ENCODE peak calls at places on chromosomes 5 and 9, in four cellular contexts. X is esophagus squamous epithelium, U is ovary, Y is fibroblast of pulmonary artery. G is an unnamed sample.

GRCh38 chr9:123063172-123063508 is 29.7 kb downstream of the GPR21 start:
- DNase-seq in Y (peak), U (no peak), X (no peak), G (peak)

GRCh38 chr5:14226992-14227391 is 83.8 kb downstream of the TRIO start:
- DNase-seq in Y (no peak), X (no peak), U (no peak), G (no peak)

GRCh38 chr9:28808042-28808441 is 1234.8 kb upstream of the C9orf72 start:
- DNase-seq in Y (peak), X (no peak), U (no peak), G (peak)

GRCh38 chr5:17292434-17293015 is 75.1 kb downstream of the BASP1 start:
- DNase-seq in X (no peak), Y (no peak), U (no peak), G (no peak)

GRCh38 chr9:74979844-74980243 is 27.1 kb upstream of the C9orf40 start:
- DNase-seq in U (no peak), Y (no peak), X (no peak), G (no peak)

GRCh38 chr9:131080589-131080988 is 15.7 kb upstream of the AIF1L start:
- DNase-seq in Y (no peak), X (no peak), U (no peak), G (no peak)

GRCh38 chr9:106956971-106957370 is 94.0 kb downstream of the ZNF462 start:
- DNase-seq in X (no peak), Y (peak), U (no peak), G (peak)

GRCh38 chr9:36289836-36290435 is 31.7 kb upstream of the GNE start:
- DNase-seq in U (no peak), X (no peak), Y (no peak), G (no peak)

GRCh38 chr5:173714551-173715428 is 98.3 kb upstream of the BOD1 start:
- DNase-seq in Y (peak), X (no peak), U (no peak), G (peak)

GRCh38 chr9:69922646-69923045 is 102.0 kb downstream of the CFAP95 start:
- DNase-seq in U (no peak), X (no peak), Y (no peak), G (no peak)

GRCh38 chr5:72210913-72211670 is 103.8 kb downstream of the MAP1B start:
- DNase-seq in U (peak), X (no peak), Y (peak), G (peak)

GRCh38 chr9:99720455-99721050 is 101.1 kb upstream of the NR4A3 start:
- DNase-seq in X (no peak), U (no peak), Y (peak), G (peak)

GRCh38 chr5:102959055-102959454 is 160.9 kb downstream of the GIN1 start:
- DNase-seq in Y (peak), X (no peak), U (no peak), G (peak)

GRCh38 chr5:177542816-177543472 is 11.4 kb downstream of the FAM193B start:
- DNase-seq in Y (no peak), X (no peak), U (no peak), G (no peak)

GRCh38 chr5:176886336-176887251 is 12.6 kb downstream of the HK3 start:
- DNase-seq in X (no peak), U (peak), Y (peak), G (no peak)

GRCh38 chr9:134738869-134739659 is 97.5 kb downstream of the COL5A1 start:
- DNase-seq in Y (peak), X (no peak), U (peak), G (peak)

GRCh38 chr9:444528-444927 is 229.9 kb downstream of the DOCK8 start:
- DNase-seq in U (no peak), Y (no peak), X (no peak), G (no peak)

GRCh38 chr5:132510076-132510475 is 19.5 kb upstream of the IRF1 start:
- DNase-seq in Y (peak), X (no peak), U (no peak), G (peak)

GRCh38 chr9:87685431-87685830 is 40.5 kb upstream of the CTSL start:
- DNase-seq in X (no peak), Y (no peak), U (no peak), G (peak)

GRCh38 chr5:115543365-115543700 is 1.2 kb downstream of the FEM1C start:
- DNase-seq in X (no peak), Y (no peak), U (no peak), G (peak)

GRCh38 chr5:81513982-81514381 is 120.0 kb upstream of the ACOT12 start:
- DNase-seq in Y (peak), X (no peak), U (no peak), G (peak)
- TF ChIP-seq CTCF in Y (peak), X (no peak), U (no peak), G (peak)

DNA sequence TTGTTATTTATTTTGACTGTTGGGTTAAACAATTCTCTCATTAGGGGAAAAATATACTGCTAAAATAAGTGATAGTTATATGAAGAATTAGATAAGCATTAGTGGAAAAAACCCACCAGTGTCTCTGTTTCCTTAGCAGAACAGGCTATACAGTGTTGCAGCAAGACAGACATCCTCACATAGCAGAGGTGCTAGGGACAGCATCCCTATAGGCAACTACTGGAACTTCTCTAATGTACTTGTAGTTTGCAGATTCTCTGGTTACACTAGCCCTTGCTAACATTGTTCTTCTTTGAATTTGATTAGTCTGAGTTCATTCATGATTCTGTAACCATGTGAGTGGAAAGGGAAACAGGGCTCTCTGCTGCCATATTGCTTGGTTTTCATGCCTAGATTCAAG is 661.8 kb upstream of the RGMB start:
- DNase-seq in Y (no peak), X (no peak), U (no peak), G (no peak)
- TF ChIP-seq CTCF in Y (no peak), X (no peak), U (no peak), G (no peak)

DNA sequence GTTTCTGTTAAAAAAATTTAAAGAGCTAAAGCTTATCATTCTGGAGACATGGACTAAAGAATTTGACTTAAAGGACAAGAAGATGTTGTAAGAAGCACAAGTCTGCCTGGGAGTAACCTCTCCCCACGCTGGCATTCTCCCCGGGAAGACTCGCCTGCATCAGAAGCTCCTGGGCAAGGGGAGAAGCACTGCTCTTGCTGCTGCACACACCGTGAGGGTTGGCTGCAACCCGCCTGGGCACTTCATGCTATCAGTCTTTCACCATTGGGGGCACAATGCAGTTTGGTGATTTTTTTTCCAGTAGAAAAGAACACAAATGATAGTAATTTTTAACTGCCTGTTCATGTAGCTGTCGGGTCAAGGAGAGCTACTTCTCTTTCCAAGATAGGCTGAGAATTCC is 192.5 kb upstream of the PANK3 start:
- DNase-seq in X (no peak), Y (no peak), U (no peak), G (no peak)
- TF ChIP-seq CTCF in X (no peak), Y (no peak), U (no peak), G (no peak)

DNA sequence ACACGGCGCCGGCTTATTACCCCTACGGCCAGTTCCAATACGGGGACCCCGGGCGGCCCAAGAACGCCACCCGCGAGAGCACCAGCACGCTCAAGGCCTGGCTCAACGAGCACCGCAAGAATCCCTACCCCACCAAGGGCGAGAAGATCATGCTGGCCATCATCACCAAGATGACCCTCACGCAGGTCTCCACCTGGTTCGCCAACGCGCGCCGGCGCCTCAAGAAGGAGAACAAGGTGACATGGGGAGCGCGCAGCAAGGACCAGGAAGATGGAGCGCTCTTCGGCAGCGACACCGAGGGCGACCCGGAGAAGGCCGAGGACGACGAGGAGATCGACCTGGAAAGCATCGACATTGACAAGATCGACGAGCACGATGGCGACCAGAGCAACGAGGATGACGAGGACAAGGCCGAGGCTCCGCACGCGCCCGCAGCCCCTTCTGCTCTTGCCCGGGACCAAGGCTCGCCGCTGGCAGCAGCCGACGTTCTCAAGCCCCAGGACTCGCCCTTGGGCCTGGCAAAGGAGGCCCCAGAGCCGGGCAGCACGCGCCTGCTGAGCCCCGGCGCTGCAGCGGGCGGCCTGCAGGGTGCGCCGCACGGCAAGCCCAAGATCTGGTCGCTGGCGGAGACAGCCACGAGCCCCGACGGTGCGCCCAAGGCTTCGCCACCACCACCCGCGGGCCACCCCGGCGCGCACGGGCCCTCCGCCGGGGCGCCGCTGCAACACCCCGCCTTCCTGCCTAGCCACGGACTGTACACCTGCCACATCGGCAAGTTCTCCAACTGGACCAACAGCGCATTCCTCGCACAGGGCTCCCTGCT is 3.9 kb downstream of the IRX1 start:
- DNase-seq in Y (no peak), U (no peak), X (no peak), G (no peak)
- TF ChIP-seq CTCF in Y (no peak), U (no peak), X (no peak), G (no peak)

GRCh38 chr5:619444-619843 is 7.3 kb downstream of the CEP72 start:
- DNase-seq in X (no peak), Y (no peak), U (peak), G (no peak)

GRCh38 chr5:621341-621761 is 9.2 kb downstream of the CEP72 start:
- DNase-seq in U (peak), Y (no peak), X (no peak), G (no peak)

GRCh38 chr5:620586-621180 is 8.5 kb downstream of the CEP72 start:
- DNase-seq in Y (no peak), X (no peak), U (peak), G (no peak)

GRCh38 chr5:618450-618849 is 6.3 kb downstream of the CEP72 start:
- DNase-seq in Y (no peak), U (no peak), X (no peak), G (no peak)

GRCh38 chr5:620152-620551 is 8.0 kb downstream of the CEP72 start:
- DNase-seq in Y (no peak), X (no peak), U (peak), G (no peak)
- TF ChIP-seq CTCF in Y (no peak), X (no peak), U (no peak), G (no peak)

GRCh38 chr9:21994526-21994995 is at the start of gene CDKN2B-AS1:
- DNase-seq in X (no peak), Y (peak), U (peak), G (peak)

GRCh38 chr9:21996438-21996837 is 1.8 kb downstream of the CDKN2B-AS1 start:
- DNase-seq in X (no peak), Y (no peak), U (no peak), G (peak)

GRCh38 chr9:21993893-21994525 is at the start of gene CDKN2A:
- DNase-seq in U (peak), X (no peak), Y (peak), G (peak)

GRCh38 chr9:21995652-21996275 is 1.2 kb downstream of the CDKN2B-AS1 start:
- DNase-seq in Y (peak), X (peak), U (peak), G (peak)

DNA sequence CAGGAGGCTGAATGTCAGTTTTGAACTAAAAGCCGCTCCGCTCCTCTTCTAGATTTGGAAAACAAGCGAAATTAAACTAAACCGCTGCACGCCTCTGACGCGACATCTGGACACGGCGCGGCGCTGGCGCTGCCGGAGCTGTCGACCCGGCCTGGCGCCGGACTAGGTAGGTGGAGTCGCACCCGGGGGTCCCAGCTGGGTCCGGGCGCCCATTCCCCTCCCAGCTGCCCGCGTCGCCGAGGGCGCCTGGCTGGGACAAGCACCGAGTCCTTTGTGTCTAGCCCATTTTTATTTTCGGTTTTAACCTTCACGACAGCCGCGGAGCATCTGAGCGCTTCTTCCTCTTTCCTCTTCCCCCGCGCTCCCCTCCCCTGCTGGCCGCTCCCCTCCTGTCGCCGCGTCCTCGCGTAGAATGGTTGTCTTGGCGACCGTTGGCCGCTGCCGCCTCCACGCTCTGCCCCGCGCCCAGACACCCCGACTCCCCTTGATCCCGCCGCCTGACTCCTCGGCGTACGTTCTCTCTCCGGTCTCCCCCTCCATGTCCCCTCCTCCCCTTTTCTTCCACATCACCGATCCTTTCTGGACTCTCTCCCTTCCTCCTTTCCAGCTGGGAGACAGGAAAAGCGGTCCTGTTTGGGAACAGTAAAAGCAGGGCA is 533 bp downstream of the CDKN2B-AS1 start:
- DNase-seq in U (peak), Y (peak), X (peak), G (peak)
- TF ChIP-seq CTCF in U (no peak), Y (no peak), X (no peak), G (no peak)

DNA sequence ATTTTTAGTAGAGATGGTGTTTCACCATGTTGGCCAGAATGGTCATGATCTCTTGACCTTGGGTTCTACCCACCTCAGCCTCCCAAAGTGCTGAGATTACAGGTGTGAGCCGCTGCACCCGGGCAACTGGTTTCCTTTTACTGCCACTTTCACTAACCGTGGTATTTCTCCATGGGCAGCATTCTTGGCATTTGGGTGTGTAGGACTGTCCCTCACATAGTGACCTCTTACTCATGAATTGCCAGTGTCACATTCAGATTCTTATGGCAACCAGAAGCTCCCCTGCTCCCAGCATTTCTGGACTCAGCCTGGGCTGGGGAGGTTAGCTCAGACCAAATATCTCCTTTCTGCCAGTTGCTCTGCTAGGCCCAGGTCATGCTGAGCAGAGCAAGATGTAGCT is 50.1 kb downstream of the FOXI1 start:
- DNase-seq in Y (no peak), U (no peak), X (no peak), G (no peak)
- TF ChIP-seq CTCF in Y (no peak), U (no peak), X (no peak), G (no peak)

GRCh38 chr5:138757061-138757776 is 4.0 kb downstream of the CTNNA1 start:
- DNase-seq in U (no peak), Y (no peak), X (no peak), G (no peak)
- TF ChIP-seq CTCF in U (no peak), Y (no peak), X (no peak), G (no peak)

DNA sequence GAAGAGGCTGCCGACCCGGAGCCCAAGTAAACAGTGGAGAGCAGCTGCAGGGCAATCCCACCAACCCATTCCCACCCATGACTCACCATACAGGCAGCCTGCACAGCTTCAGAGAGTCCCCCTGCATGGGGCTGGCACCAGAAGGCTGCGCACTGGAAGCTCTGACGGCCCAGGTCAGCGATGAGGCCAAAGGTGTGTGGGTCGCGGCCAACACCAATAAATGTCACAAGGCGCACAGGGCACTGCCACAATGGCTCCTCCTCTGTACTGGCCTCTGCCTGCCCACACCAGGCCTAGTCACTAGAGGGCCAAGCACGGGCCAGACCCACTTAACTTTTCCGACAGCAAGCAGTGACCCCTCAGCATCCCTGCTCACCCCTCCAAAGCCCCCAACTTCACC is 3.0 kb upstream of the SRA1 start:
- DNase-seq in Y (no peak), U (no peak), X (no peak), G (no peak)
- TF ChIP-seq CTCF in Y (no peak), U (no peak), X (no peak), G (no peak)

GRCh38 chr5:146050061-146050460 is 55.3 kb downstream of the PLAC8L1 start:
- DNase-seq in Y (no peak), U (no peak), X (no peak), G (no peak)

GRCh38 chr5:146051678-146052077 is 53.7 kb downstream of the PLAC8L1 start:
- DNase-seq in X (no peak), U (no peak), Y (no peak), G (peak)

GRCh38 chr5:146049704-146050026 is 55.7 kb downstream of the PLAC8L1 start:
- DNase-seq in X (no peak), Y (no peak), U (no peak), G (no peak)

GRCh38 chr5:146055432-146055831 is 49.9 kb downstream of the PLAC8L1 start:
- DNase-seq in Y (no peak), X (no peak), U (no peak), G (no peak)

GRCh38 chr5:146052780-146053179 is 52.6 kb downstream of the PLAC8L1 start:
- DNase-seq in U (no peak), Y (no peak), X (no peak), G (peak)
- TF ChIP-seq CTCF in U (no peak), Y (peak), X (no peak), G (peak)

G was measured in choroid plexus epithelial cell.